ENCODE peak calls at places on chromosomes 11 and 22, in five cellular contexts. H, S, A, Q and G are unnamed samples.

GRCh38 chr11:69842746-69843528 is 23.7 kb upstream of the FGF3 start:
- DNase-seq in H (no peak), A (no peak), S (no peak), Q (peak; percentile 36), G (no peak)

GRCh38 chr22:17370036-17370765 is 941 bp downstream of the CECR2 start:
- DNase-seq in H (no peak), Q (no peak), A (peak; percentile 52), S (no peak), G (no peak)

GRCh38 chr11:23413057-23413456 is 552.8 kb upstream of the CCDC179 start:
- DNase-seq in H (no peak), Q (no peak), A (no peak), S (no peak), G (peak; percentile 3)

GRCh38 chr11:35584321-35584720 is 33.9 kb upstream of the FJX1 start:
- DNase-seq in S (no peak), H (peak; percentile 66), Q (no peak), A (no peak), G (peak; percentile 45)

GRCh38 chr22:46737976-46738641 is at the start of gene CERK:
- DNase-seq in Q (peak; percentile 89), S (peak; percentile 78), H (no peak), A (peak; percentile 80), G (peak; percentile 75)

GRCh38 chr11:58575377-58576020 is at the start of gene LPXN:
- DNase-seq in A (no peak), H (peak; percentile 40), Q (no peak), S (no peak), G (peak; percentile 39)

GRCh38 chr11:19777032-19777341 is 64.3 kb downstream of the NAV2 start:
- DNase-seq in A (peak; percentile 52), S (no peak), H (no peak), Q (peak; percentile 74), G (no peak)

GRCh38 chr11:16096336-16096735 is 260.0 kb downstream of the SOX6 start:
- DNase-seq in A (no peak), H (no peak), Q (no peak), S (no peak), G (peak; percentile 22)

GRCh38 chr11:106076421-106076922 is 675 bp downstream of the KBTBD3 start:
- DNase-seq in A (peak; percentile 46), S (peak; percentile 17), Q (no peak), H (no peak), G (no peak)

GRCh38 chr11:106082096-106082495 is 4.6 kb downstream of the AASDHPPT start:
- DNase-seq in A (no peak), H (no peak), Q (no peak), S (no peak), G (no peak)

GRCh38 chr11:106072804-106073203 is 4.3 kb downstream of the KBTBD3 start:
- DNase-seq in H (no peak), S (no peak), A (no peak), Q (no peak), G (no peak)

GRCh38 chr11:106077609-106078517 is at the start of gene AASDHPPT:
- DNase-seq in S (peak; percentile 42), Q (no peak), A (no peak), H (peak; percentile 29), G (peak; percentile 68)

DNA sequence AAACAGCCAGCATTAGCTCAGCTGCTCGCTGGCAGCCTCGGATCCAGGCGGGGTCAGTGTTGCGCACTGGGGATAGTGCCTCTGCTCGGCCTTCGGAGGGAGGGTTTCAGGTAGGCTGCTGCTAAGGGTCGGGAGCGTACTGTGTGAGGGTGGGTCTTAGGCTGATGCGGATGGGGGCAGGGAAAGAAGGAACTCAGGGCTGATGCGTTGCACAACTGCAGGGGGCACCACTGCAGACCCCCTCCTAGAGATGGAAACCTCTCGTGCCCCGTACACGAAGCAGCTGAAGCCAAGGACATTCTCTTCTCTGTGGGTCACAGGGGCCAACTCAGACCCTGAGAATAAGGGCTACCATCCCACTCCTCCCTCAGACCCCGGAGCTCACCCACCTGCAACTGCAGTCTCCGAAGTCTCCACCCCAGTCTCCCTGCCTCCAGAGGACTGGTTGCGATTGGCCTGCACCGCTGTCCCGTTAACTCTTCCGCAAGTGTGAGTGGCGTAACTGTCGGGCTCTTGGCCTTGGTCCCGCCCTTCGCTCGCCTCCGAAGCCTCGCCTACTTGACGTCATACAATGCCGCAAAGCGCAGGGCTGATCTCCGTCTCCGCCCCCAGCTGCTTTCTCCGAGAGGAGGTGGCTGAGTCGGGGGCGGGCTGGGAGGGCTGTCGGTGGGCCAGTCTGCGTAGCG is at the start of gene KBTBD3:
- DNase-seq in A (peak; percentile 100), Q (peak; percentile 99), S (peak; percentile 99), H (peak; percentile 99), G (peak; percentile 100)
- TF ChIP-seq CTCF in A (peak; percentile 41), Q (no peak), S (no peak), H (peak; percentile 59), G (peak; percentile 55)

DNA sequence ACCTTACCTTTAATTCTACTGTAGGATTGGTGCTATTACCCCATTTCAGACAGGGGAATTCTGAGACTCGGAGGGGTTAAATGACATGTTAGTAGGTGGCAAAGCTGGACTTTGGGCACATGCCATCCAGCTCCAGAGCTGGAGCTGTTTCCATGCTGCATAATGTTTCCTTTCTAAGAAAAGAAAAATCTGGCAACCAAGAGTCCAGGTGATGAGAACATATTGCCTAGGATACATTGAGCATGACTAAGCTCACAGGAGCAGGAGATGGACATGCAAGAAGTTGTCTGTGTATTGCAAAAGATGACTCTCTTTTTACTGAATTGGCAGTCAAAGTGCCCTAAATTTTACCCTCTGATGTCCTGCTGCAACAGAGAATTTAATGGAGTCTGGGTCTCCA is 150.8 kb upstream of the SYT13 start:
- DNase-seq in Q (no peak), S (no peak), H (no peak), A (no peak), G (no peak)
- H3K4me3 ChIP-seq in Q (no peak overlapping the region), S (no peak overlapping the region), H (no peak overlapping the region), A (no peak overlapping the region), G (no peak overlapping the region)

DNA sequence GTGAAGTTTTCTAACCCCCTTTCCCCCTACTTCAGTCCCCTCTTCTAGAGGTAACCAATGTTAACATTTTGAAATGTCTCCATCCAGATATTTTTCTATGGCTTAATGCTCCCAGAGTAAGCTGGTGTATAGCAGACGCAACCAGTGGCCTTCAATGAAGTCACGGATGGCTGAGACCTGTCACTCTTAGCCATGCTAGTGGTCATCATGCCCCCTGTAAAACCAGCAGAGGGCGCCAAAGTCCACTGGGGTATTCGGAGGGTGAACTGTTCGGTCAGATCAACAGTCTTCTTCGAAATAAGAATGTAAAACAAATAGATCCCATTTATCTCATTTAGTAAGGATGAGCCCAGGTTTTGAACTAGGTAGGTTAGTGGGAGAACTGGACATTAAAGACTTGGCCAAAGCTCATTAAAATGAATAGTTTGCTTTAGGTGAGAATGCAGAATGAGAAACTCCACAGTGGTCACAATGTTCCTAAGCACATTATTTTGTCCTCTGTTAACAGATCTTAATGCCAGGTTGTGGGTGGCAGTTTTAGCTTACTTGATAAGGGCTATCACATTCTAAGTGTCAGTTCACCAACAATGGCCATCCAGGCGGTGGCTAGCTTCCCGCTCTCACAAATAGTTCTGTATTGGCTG is 8.6 kb upstream of the MMP8 start:
- DNase-seq in H (peak; percentile 53), Q (no peak), S (peak; percentile 28), A (no peak), G (peak; percentile 39)
- TF ChIP-seq CTCF in H (peak; percentile 92), Q (no peak), S (peak; percentile 35), A (peak; percentile 32), G (peak; percentile 77)

GRCh38 chr11:64224891-64225607 is 937 bp downstream of the TRPT1 start:
- DNase-seq in S (peak; percentile 48), Q (peak; percentile 72), H (no peak), A (no peak), G (no peak)
- H3K4me3 ChIP-seq in S (peak overlapping the region; percentile 69), Q (peak overlapping the region; percentile 86), H (peak overlapping the region; percentile 81), A (peak overlapping the region; percentile 80), G (peak overlapping the region; percentile 80)

GRCh38 chr11:32446227-32446626 is 10.9 kb upstream of the WT1 start:
- DNase-seq in Q (no peak), H (no peak), A (no peak), S (no peak), G (no peak)

GRCh38 chr11:32451808-32452207 is 16.5 kb upstream of the WT1 start:
- DNase-seq in H (no peak), Q (no peak), S (peak; percentile 28), A (no peak), G (no peak)

GRCh38 chr11:32450372-32450771 is 15.0 kb upstream of the WT1 start:
- DNase-seq in S (no peak), H (no peak), A (no peak), Q (no peak), G (no peak)

GRCh38 chr11:32447252-32447651 is 11.9 kb upstream of the WT1 start:
- DNase-seq in H (no peak), S (no peak), A (no peak), Q (no peak), G (no peak)

DNA sequence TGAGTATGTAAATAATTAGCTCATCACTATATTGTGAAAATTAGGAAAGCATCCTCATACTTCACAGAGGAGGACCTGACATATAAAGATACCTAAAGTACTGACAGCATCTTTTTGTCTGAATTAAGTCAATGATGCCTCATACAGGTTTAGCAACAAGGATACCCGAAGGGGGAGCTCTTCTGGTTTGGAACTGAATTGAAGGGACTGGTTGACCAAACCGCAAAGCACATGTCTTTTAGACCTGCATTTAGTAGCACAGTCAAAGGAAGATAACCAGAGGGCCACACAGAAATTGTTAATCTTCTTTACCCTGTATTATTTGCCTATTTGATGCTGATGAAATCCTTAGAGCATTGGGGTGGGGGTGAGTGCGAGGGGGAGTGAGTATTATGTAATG is 12.9 kb upstream of the WT1 start:
- DNase-seq in Q (no peak), S (no peak), H (no peak), A (no peak), G (no peak)
- TF ChIP-seq CTCF in Q (no peak), S (no peak), H (peak; percentile 46), A (no peak), G (peak; percentile 17)

DNA sequence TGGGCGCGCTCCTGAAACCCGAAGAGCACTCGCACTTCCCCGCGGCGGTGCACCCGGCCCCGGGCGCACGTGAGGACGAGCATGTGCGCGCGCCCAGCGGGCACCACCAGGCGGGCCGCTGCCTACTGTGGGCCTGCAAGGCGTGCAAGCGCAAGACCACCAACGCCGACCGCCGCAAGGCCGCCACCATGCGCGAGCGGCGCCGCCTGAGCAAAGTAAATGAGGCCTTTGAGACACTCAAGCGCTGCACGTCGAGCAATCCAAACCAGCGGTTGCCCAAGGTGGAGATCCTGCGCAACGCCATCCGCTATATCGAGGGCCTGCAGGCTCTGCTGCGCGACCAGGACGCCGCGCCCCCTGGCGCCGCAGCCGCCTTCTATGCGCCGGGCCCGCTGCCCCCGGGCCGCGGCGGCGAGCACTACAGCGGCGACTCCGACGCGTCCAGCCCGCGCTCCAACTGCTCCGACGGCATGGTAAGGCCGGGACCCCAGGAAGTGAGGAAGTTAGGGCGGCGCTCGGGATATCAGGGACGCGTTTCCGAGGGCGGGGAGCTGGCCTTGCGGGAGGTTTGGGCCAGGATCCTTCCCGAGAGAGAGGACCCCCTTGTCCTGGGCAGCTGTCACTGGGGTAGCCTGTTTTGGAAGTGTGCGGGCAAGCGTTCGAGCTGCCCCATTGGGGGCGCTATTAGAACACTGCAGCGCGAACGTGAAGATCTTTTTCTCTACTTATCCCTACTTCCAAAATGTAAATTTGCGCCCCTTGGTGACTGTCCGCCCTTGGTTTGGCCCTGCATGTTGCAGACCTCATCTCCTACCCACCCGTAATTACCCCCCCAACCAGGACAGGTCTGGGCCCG is 797 bp downstream of the MYOD1 start:
- DNase-seq in A (peak; percentile 20), S (no peak), Q (no peak), H (no peak), G (no peak)
- H3K4me3 ChIP-seq in A (peak overlapping the region; percentile 14), S (no peak overlapping the region), Q (peak overlapping the region; percentile 34), H (no peak overlapping the region), G (peak overlapping the region; percentile 28)

DNA sequence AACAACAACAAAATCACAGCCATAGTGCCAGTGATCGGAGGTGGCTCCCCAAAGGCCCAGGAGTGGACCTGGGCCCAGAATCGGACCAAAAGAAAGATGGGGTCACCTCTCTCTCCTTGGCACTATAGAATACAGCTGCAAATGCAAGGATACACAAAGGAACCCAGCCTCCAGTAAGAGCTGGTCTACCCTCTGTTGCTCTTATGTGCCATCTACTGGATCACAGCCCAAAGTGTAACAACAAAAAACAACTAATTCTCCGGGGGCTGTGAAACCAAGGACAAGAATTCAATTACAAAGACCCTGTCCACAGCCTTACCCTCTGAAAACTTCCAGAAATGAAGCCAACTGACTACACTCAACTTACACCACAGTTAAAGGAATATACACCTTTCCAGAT is 21.6 kb downstream of the OR8G5 start:
- DNase-seq in Q (no peak), S (no peak), A (no peak), H (no peak), G (no peak)
- TF ChIP-seq CTCF in Q (no peak), S (no peak), A (no peak), H (peak; percentile 33), G (peak; percentile 14)